ENCODE peak calls at places on chromosomes 16 and 17, in six cellular contexts. Q is left ventricle myocardium superior, O is SK-N-DZ, K is amniotic stem cell, V is cardiac muscle cell, H is SJCRH30. P is an unnamed sample.

GRCh38 chr17:4679652-4680051 is 24.3 kb downstream of the PELP1 start:
- DNase-seq in V (no peak), O (no peak), H (no peak), Q (no peak), K (no peak), P (no peak)

GRCh38 chr17:69448431-69449102 is 34.1 kb downstream of the MAP2K6 start:
- DNase-seq in O (no peak), Q (peak), K (no peak), V (peak), H (no peak), P (no peak)

GRCh38 chr17:1200440-1200839 is 20.7 kb upstream of the ABR start:
- DNase-seq in V (no peak), H (no peak), Q (no peak), O (no peak), K (no peak), P (no peak)

GRCh38 chr17:45907720-45908395 is 13.5 kb downstream of the MAPT start:
- DNase-seq in Q (no peak), V (no peak), H (peak), K (no peak), O (peak), P (no peak)

GRCh38 chr16:11175850-11176341 is 80.1 kb downstream of the SOCS1 start:
- DNase-seq in V (no peak), O (no peak), H (no peak), K (no peak), Q (no peak), P (no peak)

GRCh38 chr16:86894168-86894567 is 315.8 kb downstream of the FOXL1 start:
- DNase-seq in V (no peak), H (no peak), K (no peak), Q (no peak), O (no peak), P (no peak)

GRCh38 chr16:17921357-17921978 is 415.1 kb downstream of the NPIPA8 start:
- DNase-seq in H (peak), K (no peak), Q (peak), O (peak), V (peak), P (peak)

GRCh38 chr17:14471052-14471451 is 170.2 kb downstream of the HS3ST3B1 start:
- DNase-seq in K (peak), Q (no peak), V (no peak), H (peak), O (no peak), P (no peak)

GRCh38 chr17:64070213-64070612 is 49.8 kb upstream of the ICAM2 start:
- DNase-seq in Q (no peak), H (no peak), K (no peak), V (no peak), O (no peak), P (no peak)

GRCh38 chr17:61737820-61738219 is 125.5 kb downstream of the BRIP1 start:
- DNase-seq in Q (no peak), H (no peak), O (no peak), V (no peak), K (no peak), P (no peak)

GRCh38 chr16:57734925-57735754 is 430 bp upstream of the KATNB1 start:
- DNase-seq in O (peak), H (peak), V (peak), Q (peak), K (peak), P (peak)

GRCh38 chr17:78589885-78590284 is 12.7 kb upstream of the DNAH17 start:
- DNase-seq in K (no peak), V (no peak), Q (no peak), H (no peak), O (no peak), P (no peak)

GRCh38 chr16:81902025-81902424 is 109.2 kb downstream of the SDR42E1 start:
- DNase-seq in Q (no peak), O (no peak), H (peak), K (no peak), V (no peak), P (no peak)

GRCh38 chr17:59436900-59437299 is 105.4 kb downstream of the YPEL2 start:
- DNase-seq in K (no peak), H (no peak), Q (peak), V (no peak), O (no peak), P (no peak)

GRCh38 chr16:70749681-70750601 is 51.0 kb downstream of the VAC14 start:
- DNase-seq in V (no peak), O (no peak), Q (peak), H (no peak), K (no peak), P (no peak)

GRCh38 chr17:7408341-7408740 is 696 bp downstream of the NLGN2 start:
- DNase-seq in H (no peak), K (no peak), V (no peak), O (no peak), Q (no peak), P (no peak)

GRCh38 chr17:35460354-35460851 is 11.8 kb upstream of the SLFN13 start:
- DNase-seq in Q (peak), K (no peak), O (peak), V (peak), H (no peak), P (no peak)

GRCh38 chr16:81597079-81597658 is 152.6 kb downstream of the CMIP start:
- DNase-seq in H (peak), K (no peak), Q (no peak), O (no peak), V (no peak), P (no peak)

GRCh38 chr16:27226476-27226875 is 23.1 kb downstream of the KDM8 start:
- DNase-seq in Q (no peak), O (no peak), V (no peak), H (no peak), K (no peak), P (no peak)

GRCh38 chr17:2337152-2337810 is at the start of gene SGSM2:
- DNase-seq in V (peak), H (peak), Q (peak), K (peak), O (peak), P (no peak)

GRCh38 chr17:35740997-35741931 is 9.8 kb downstream of the RASL10B start:
- DNase-seq in Q (no peak), V (no peak), K (no peak), H (no peak), O (no peak), P (no peak)

GRCh38 chr17:83171661-83172060 is 92.3 kb downstream of the METRNL start:
- DNase-seq in K (no peak), O (no peak), V (no peak), Q (no peak), H (no peak), P (no peak)

GRCh38 chr16:16146380-16147315 is 76.6 kb downstream of the ABCC6 start:
- DNase-seq in Q (peak), V (no peak), O (no peak), H (no peak), K (no peak), P (no peak)

GRCh38 chr17:49371178-49371834 is 9.3 kb upstream of the ZNF652 start:
- DNase-seq in Q (no peak), V (no peak), O (no peak), H (no peak), K (no peak), P (no peak)

GRCh38 chr16:84919267-84919666 is 92.1 kb downstream of the ZDHHC7 start:
- DNase-seq in Q (no peak), K (no peak), O (no peak), V (no peak), H (no peak), P (peak)

GRCh38 chr17:63196772-63197335 is 230.8 kb downstream of the TANC2 start:
- DNase-seq in O (no peak), Q (no peak), V (no peak), K (no peak), H (no peak), P (no peak)

GRCh38 chr17:63973930-63974593 is 1.3 kb upstream of the SCN4A start:
- DNase-seq in V (no peak), H (peak), K (no peak), Q (no peak), O (no peak), P (no peak)

GRCh38 chr17:31269178-31269577 is 27.9 kb downstream of the OMG start:
- DNase-seq in K (no peak), O (no peak), Q (no peak), H (no peak), V (no peak), P (no peak)

GRCh38 chr17:1904273-1905052 is 74.7 kb downstream of the RPA1 start:
- DNase-seq in K (no peak), Q (no peak), V (peak), O (no peak), H (no peak), P (no peak)

GRCh38 chr17:50203589-50204345 is 2.3 kb upstream of the COL1A1 start:
- DNase-seq in K (peak), O (no peak), V (no peak), Q (no peak), H (no peak), P (no peak)

GRCh38 chr17:30969989-30970680 is 704 bp upstream of the RNF135 start:
- DNase-seq in V (no peak), Q (no peak), O (no peak), H (no peak), K (no peak), P (no peak)

GRCh38 chr17:40348136-40348504 is 16.4 kb downstream of the GJD3 start:
- DNase-seq in V (no peak), Q (peak), K (no peak), H (no peak), O (no peak), P (no peak)

GRCh38 chr16:80725566-80726162 is 78.7 kb downstream of the CDYL2 start:
- DNase-seq in O (no peak), Q (no peak), K (no peak), H (no peak), V (no peak), P (no peak)

GRCh38 chr16:48824271-48824670 is 214.3 kb upstream of the N4BP1 start:
- DNase-seq in O (no peak), H (peak), K (no peak), V (no peak), Q (peak), P (no peak)

P was measured in foreskin melanocyte.